ENCODE peak calls at places on chromosomes 3 and 15, in five cellular contexts. One of them, this sample, is unnamed.

GRCh38 chr3:114827495-114827894 is 319.6 kb downstream of the ZBTB20 start:
- DNase-seq in GM12864: peak
- DNase-seq in tibial artery: no peak
- DNase-seq in endothelial cell: no peak
- DNase-seq in colonic mucosa: no peak
- DNase-seq in this sample: peak

GRCh38 chr15:41936649-41937567 is 35.4 kb downstream of the EHD4 start:
- DNase-seq in GM12864: no peak
- DNase-seq in tibial artery: no peak
- DNase-seq in endothelial cell: peak
- DNase-seq in colonic mucosa: no peak
- DNase-seq in this sample: peak

GRCh38 chr3:126212629-126213375 is 32.4 kb upstream of the ALDH1L1 start:
- DNase-seq in GM12864: no peak
- DNase-seq in tibial artery: peak
- DNase-seq in endothelial cell: peak
- DNase-seq in colonic mucosa: no peak
- DNase-seq in this sample: peak

GRCh38 chr15:68580026-68580882 is 1.5 kb downstream of the CORO2B start:
- DNase-seq in GM12864: no peak
- DNase-seq in tibial artery: no peak
- DNase-seq in endothelial cell: no peak
- DNase-seq in colonic mucosa: no peak
- DNase-seq in this sample: no peak

GRCh38 chr3:99720985-99721632 is 82.7 kb downstream of the COL8A1 start:
- DNase-seq in GM12864: no peak
- DNase-seq in tibial artery: peak
- DNase-seq in endothelial cell: peak
- DNase-seq in colonic mucosa: no peak
- DNase-seq in this sample: no peak

GRCh38 chr3:11245276-11245675 is 26.9 kb upstream of the ATG7 start:
- DNase-seq in GM12864: no peak
- DNase-seq in tibial artery: no peak
- DNase-seq in endothelial cell: no peak
- DNase-seq in colonic mucosa: no peak
- DNase-seq in this sample: no peak

GRCh38 chr3:153625506-153625905 is 463.5 kb downstream of the RAP2B start:
- DNase-seq in GM12864: no peak
- DNase-seq in tibial artery: no peak
- DNase-seq in endothelial cell: no peak
- DNase-seq in colonic mucosa: no peak
- DNase-seq in this sample: no peak

GRCh38 chr3:155363690-155364070 is 70.2 kb upstream of the STRIT1 start:
- DNase-seq in GM12864: no peak
- DNase-seq in tibial artery: no peak
- DNase-seq in endothelial cell: no peak
- DNase-seq in colonic mucosa: no peak
- DNase-seq in this sample: peak

GRCh38 chr3:191246628-191247027 is 47.6 kb downstream of the OSTN start:
- DNase-seq in GM12864: no peak
- DNase-seq in tibial artery: no peak
- DNase-seq in endothelial cell: no peak
- DNase-seq in colonic mucosa: no peak
- DNase-seq in this sample: peak

GRCh38 chr3:186461141-186461540 is 83.0 kb downstream of the CRYGS start:
- DNase-seq in GM12864: no peak
- DNase-seq in tibial artery: no peak
- DNase-seq in endothelial cell: no peak
- DNase-seq in colonic mucosa: no peak
- DNase-seq in this sample: peak

GRCh38 chr3:46670000-46670890 is 23.2 kb downstream of the ALS2CL start:
- DNase-seq in GM12864: no peak
- DNase-seq in tibial artery: peak
- DNase-seq in endothelial cell: no peak
- DNase-seq in colonic mucosa: no peak
- DNase-seq in this sample: no peak

GRCh38 chr3:167350245-167350862 is 29.7 kb downstream of the ZBBX start:
- DNase-seq in GM12864: no peak
- DNase-seq in tibial artery: no peak
- DNase-seq in endothelial cell: peak
- DNase-seq in colonic mucosa: no peak
- DNase-seq in this sample: peak

GRCh38 chr15:72365844-72366243 is 10.0 kb downstream of the HEXA start:
- DNase-seq in GM12864: peak
- DNase-seq in tibial artery: no peak
- DNase-seq in endothelial cell: no peak
- DNase-seq in colonic mucosa: no peak
- DNase-seq in this sample: no peak

GRCh38 chr3:99549918-99550603 is 88.3 kb upstream of the COL8A1 start:
- DNase-seq in GM12864: no peak
- DNase-seq in tibial artery: no peak
- DNase-seq in endothelial cell: no peak
- DNase-seq in colonic mucosa: no peak
- DNase-seq in this sample: peak

GRCh38 chr3:30660128-30660525 is 53.7 kb downstream of the TGFBR2 start:
- DNase-seq in GM12864: no peak
- DNase-seq in tibial artery: no peak
- DNase-seq in endothelial cell: no peak
- DNase-seq in colonic mucosa: no peak
- DNase-seq in this sample: no peak

GRCh38 chr3:30657914-30658313 is 51.5 kb downstream of the TGFBR2 start:
- DNase-seq in GM12864: no peak
- DNase-seq in tibial artery: no peak
- DNase-seq in endothelial cell: no peak
- DNase-seq in colonic mucosa: no peak
- DNase-seq in this sample: peak

GRCh38 chr3:30659270-30660127 is 53.1 kb downstream of the TGFBR2 start:
- DNase-seq in GM12864: no peak
- DNase-seq in tibial artery: no peak
- DNase-seq in endothelial cell: no peak
- DNase-seq in colonic mucosa: no peak
- DNase-seq in this sample: peak

GRCh38 chr3:30656624-30657141 is 50.3 kb downstream of the TGFBR2 start:
- DNase-seq in GM12864: no peak
- DNase-seq in tibial artery: no peak
- DNase-seq in endothelial cell: no peak
- DNase-seq in colonic mucosa: no peak
- DNase-seq in this sample: no peak

GRCh38 chr3:30658328-30659052 is 52.1 kb downstream of the TGFBR2 start:
- DNase-seq in GM12864: no peak
- DNase-seq in tibial artery: no peak
- DNase-seq in endothelial cell: no peak
- DNase-seq in colonic mucosa: no peak
- DNase-seq in this sample: peak
- TF ChIP-seq CTCF in GM12864: no peak
- TF ChIP-seq CTCF in tibial artery: no peak
- TF ChIP-seq CTCF in endothelial cell: no peak
- TF ChIP-seq CTCF in colonic mucosa: no peak
- TF ChIP-seq CTCF in this sample: no peak

GRCh38 chr3:171867976-171868375 is 24.8 kb downstream of the TMEM212 start:
- DNase-seq in GM12864: no peak
- DNase-seq in tibial artery: no peak
- DNase-seq in endothelial cell: no peak
- DNase-seq in colonic mucosa: no peak
- DNase-seq in this sample: no peak
- TF ChIP-seq CTCF in GM12864: peak
- TF ChIP-seq CTCF in tibial artery: no peak
- TF ChIP-seq CTCF in endothelial cell: peak
- TF ChIP-seq CTCF in colonic mucosa: no peak
- TF ChIP-seq CTCF in this sample: peak

GRCh38 chr15:58056015-58056414 is 9.5 kb downstream of the ALDH1A2 start:
- DNase-seq in GM12864: no peak
- DNase-seq in tibial artery: no peak
- DNase-seq in endothelial cell: no peak
- DNase-seq in colonic mucosa: no peak
- DNase-seq in this sample: no peak
- TF ChIP-seq CTCF in GM12864: peak
- TF ChIP-seq CTCF in tibial artery: no peak
- TF ChIP-seq CTCF in endothelial cell: peak
- TF ChIP-seq CTCF in colonic mucosa: no peak
- TF ChIP-seq CTCF in this sample: peak

DNA sequence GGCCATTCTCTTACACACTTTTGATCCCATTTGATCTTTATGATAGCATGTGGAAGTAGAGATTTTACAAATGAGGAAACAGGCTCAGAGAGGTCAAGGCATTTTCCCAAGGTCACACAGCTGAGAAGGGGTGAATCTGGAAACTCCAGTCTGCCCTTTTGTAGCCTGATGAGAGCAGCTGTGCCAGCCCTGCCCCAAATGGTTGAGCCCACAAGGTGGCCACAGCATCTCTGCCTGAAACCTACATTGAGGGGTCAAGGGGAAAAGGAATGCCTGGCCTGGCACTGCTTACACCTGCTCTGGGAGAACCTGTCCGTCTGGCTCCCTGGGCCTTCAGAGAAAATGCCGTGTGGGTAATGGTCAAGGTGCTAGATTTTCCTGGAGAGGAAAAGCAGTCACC is 200.2 kb upstream of the LINGO1 start:
- DNase-seq in GM12864: no peak
- DNase-seq in tibial artery: peak
- DNase-seq in endothelial cell: no peak
- DNase-seq in colonic mucosa: no peak
- DNase-seq in this sample: no peak
- TF ChIP-seq CTCF in GM12864: no peak
- TF ChIP-seq CTCF in tibial artery: no peak
- TF ChIP-seq CTCF in endothelial cell: no peak
- TF ChIP-seq CTCF in colonic mucosa: no peak
- TF ChIP-seq CTCF in this sample: no peak

GRCh38 chr3:122247087-122247824 is 63.8 kb downstream of the CASR start:
- DNase-seq in GM12864: no peak
- DNase-seq in tibial artery: no peak
- DNase-seq in endothelial cell: no peak
- DNase-seq in colonic mucosa: no peak
- DNase-seq in this sample: no peak

GRCh38 chr3:122247825-122248185 is 64.3 kb downstream of the CASR start:
- DNase-seq in GM12864: no peak
- DNase-seq in tibial artery: no peak
- DNase-seq in endothelial cell: no peak
- DNase-seq in colonic mucosa: no peak
- DNase-seq in this sample: no peak

GRCh38 chr3:122251428-122251827 is 68.0 kb downstream of the CASR start:
- DNase-seq in GM12864: no peak
- DNase-seq in tibial artery: no peak
- DNase-seq in endothelial cell: no peak
- DNase-seq in colonic mucosa: no peak
- DNase-seq in this sample: no peak

GRCh38 chr3:122246214-122246613 is 62.7 kb downstream of the CASR start:
- DNase-seq in GM12864: no peak
- DNase-seq in tibial artery: no peak
- DNase-seq in endothelial cell: no peak
- DNase-seq in colonic mucosa: no peak
- DNase-seq in this sample: no peak

GRCh38 chr3:122245513-122246174 is 62.2 kb downstream of the CASR start:
- DNase-seq in GM12864: no peak
- DNase-seq in tibial artery: no peak
- DNase-seq in endothelial cell: no peak
- DNase-seq in colonic mucosa: no peak
- DNase-seq in this sample: peak
- TF ChIP-seq CTCF in GM12864: peak
- TF ChIP-seq CTCF in tibial artery: no peak
- TF ChIP-seq CTCF in endothelial cell: peak
- TF ChIP-seq CTCF in colonic mucosa: no peak
- TF ChIP-seq CTCF in this sample: no peak

DNA sequence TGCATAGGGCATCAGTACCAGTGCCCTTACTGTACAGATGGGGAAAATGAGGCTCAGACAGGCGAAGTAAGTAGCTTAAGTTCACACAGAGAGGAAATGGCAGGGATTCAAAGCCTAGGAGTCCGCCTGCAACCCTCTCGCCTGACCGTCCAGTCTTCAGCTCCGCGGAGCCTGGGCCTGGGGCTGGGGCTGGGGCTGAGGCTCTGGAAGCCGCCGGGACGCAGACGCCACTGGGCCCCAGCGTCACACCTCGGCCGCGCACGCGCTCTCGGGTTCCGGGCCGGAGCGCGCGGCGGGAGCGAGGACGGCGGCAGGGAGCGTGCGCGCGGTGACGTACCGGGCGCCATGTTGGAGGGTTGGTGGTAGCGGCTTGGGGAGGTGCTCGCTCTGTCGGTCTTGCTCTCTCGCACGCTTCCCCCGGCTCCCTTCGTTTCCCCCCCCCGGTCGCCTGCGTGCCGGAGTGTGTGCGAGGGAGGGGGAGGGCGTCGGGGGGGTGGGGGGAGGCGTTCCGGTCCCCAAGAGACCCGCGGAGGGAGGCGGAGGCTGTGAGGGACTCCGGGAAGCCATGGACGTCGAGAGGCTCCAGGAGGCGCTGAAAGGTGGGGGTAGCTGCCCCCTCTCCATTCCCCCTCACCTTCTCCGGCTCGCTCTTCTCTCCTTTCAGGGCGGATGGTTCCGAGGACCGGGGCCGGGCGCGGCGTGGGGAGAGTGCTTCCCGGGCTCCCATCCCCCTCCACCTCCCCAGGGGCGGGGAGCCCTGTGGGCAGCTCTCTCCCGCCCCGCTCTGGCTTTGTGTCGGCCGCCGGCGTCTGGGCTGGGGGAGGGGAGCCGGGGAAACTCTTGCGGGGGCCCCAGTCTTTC is at the start of gene PPP4R2:
- DNase-seq in GM12864: peak
- DNase-seq in tibial artery: peak
- DNase-seq in endothelial cell: peak
- DNase-seq in colonic mucosa: peak
- DNase-seq in this sample: peak
- TF ChIP-seq CTCF in GM12864: no peak
- TF ChIP-seq CTCF in tibial artery: no peak
- TF ChIP-seq CTCF in endothelial cell: no peak
- TF ChIP-seq CTCF in colonic mucosa: no peak
- TF ChIP-seq CTCF in this sample: peak

GRCh38 chr3:13249630-13250395 is 170.3 kb downstream of the NUP210 start:
- DNase-seq in GM12864: no peak
- DNase-seq in tibial artery: no peak
- DNase-seq in endothelial cell: no peak
- DNase-seq in colonic mucosa: no peak
- DNase-seq in this sample: no peak
- TF ChIP-seq CTCF in GM12864: no peak
- TF ChIP-seq CTCF in tibial artery: no peak
- TF ChIP-seq CTCF in endothelial cell: no peak
- TF ChIP-seq CTCF in colonic mucosa: no peak
- TF ChIP-seq CTCF in this sample: no peak

GRCh38 chr15:39466428-39466827 is 114.5 kb upstream of the THBS1 start:
- DNase-seq in GM12864: no peak
- DNase-seq in tibial artery: no peak
- DNase-seq in endothelial cell: no peak
- DNase-seq in colonic mucosa: peak
- DNase-seq in this sample: no peak
- TF ChIP-seq CTCF in GM12864: no peak
- TF ChIP-seq CTCF in tibial artery: no peak
- TF ChIP-seq CTCF in endothelial cell: no peak
- TF ChIP-seq CTCF in colonic mucosa: no peak
- TF ChIP-seq CTCF in this sample: no peak